ENCODE peak calls at places on chromosomes 12 and 14, in seven cellular contexts. One of them, this sample, is unnamed.

GRCh38 chr12:28497889-28498411 is 307.7 kb downstream of the CCDC91 start:
- DNase-seq in Karpas-422: peak
- DNase-seq in AG04450: no peak
- DNase-seq in fibroblast of mammary gland: peak
- DNase-seq in fibroblast of the aortic adventitia: peak
- DNase-seq in neural progenitor cell: no peak
- DNase-seq in HCT116: peak
- DNase-seq in this sample: no peak

GRCh38 chr12:110591508-110592051 is 8.5 kb upstream of the PPTC7 start:
- DNase-seq in Karpas-422: no peak
- DNase-seq in AG04450: no peak
- DNase-seq in fibroblast of mammary gland: no peak
- DNase-seq in fibroblast of the aortic adventitia: no peak
- DNase-seq in neural progenitor cell: no peak
- DNase-seq in HCT116: no peak
- DNase-seq in this sample: no peak

GRCh38 chr14:22555573-22556011 is 33.4 kb downstream of the DAD1 start:
- DNase-seq in Karpas-422: peak
- DNase-seq in AG04450: no peak
- DNase-seq in fibroblast of mammary gland: peak
- DNase-seq in fibroblast of the aortic adventitia: no peak
- DNase-seq in neural progenitor cell: no peak
- DNase-seq in HCT116: no peak
- DNase-seq in this sample: no peak

GRCh38 chr12:67590122-67590795 is 58.3 kb upstream of the DYRK2 start:
- DNase-seq in Karpas-422: no peak
- DNase-seq in AG04450: no peak
- DNase-seq in fibroblast of mammary gland: no peak
- DNase-seq in fibroblast of the aortic adventitia: no peak
- DNase-seq in neural progenitor cell: no peak
- DNase-seq in HCT116: no peak
- DNase-seq in this sample: no peak

GRCh38 chr14:38143651-38144505 is 63.8 kb upstream of the SSTR1 start:
- DNase-seq in Karpas-422: no peak
- DNase-seq in AG04450: peak
- DNase-seq in fibroblast of mammary gland: peak
- DNase-seq in fibroblast of the aortic adventitia: peak
- DNase-seq in neural progenitor cell: no peak
- DNase-seq in HCT116: no peak
- DNase-seq in this sample: peak

GRCh38 chr14:68894123-68894522 is 85.0 kb downstream of the ACTN1 start:
- DNase-seq in Karpas-422: no peak
- DNase-seq in AG04450: no peak
- DNase-seq in fibroblast of mammary gland: peak
- DNase-seq in fibroblast of the aortic adventitia: peak
- DNase-seq in neural progenitor cell: no peak
- DNase-seq in HCT116: no peak
- DNase-seq in this sample: no peak

GRCh38 chr12:131340616-131341210 is 370.2 kb upstream of the SFSWAP start:
- DNase-seq in Karpas-422: no peak
- DNase-seq in AG04450: no peak
- DNase-seq in fibroblast of mammary gland: no peak
- DNase-seq in fibroblast of the aortic adventitia: no peak
- DNase-seq in neural progenitor cell: peak
- DNase-seq in HCT116: no peak
- DNase-seq in this sample: no peak

GRCh38 chr14:101084436-101084826 is 180.9 kb upstream of the RTL1 start:
- DNase-seq in Karpas-422: no peak
- DNase-seq in AG04450: no peak
- DNase-seq in fibroblast of mammary gland: no peak
- DNase-seq in fibroblast of the aortic adventitia: no peak
- DNase-seq in neural progenitor cell: no peak
- DNase-seq in HCT116: no peak
- DNase-seq in this sample: no peak

GRCh38 chr12:6323340-6323994 is 13.0 kb downstream of the PLEKHG6 start:
- DNase-seq in Karpas-422: peak
- DNase-seq in AG04450: peak
- DNase-seq in fibroblast of mammary gland: peak
- DNase-seq in fibroblast of the aortic adventitia: peak
- DNase-seq in neural progenitor cell: peak
- DNase-seq in HCT116: peak
- DNase-seq in this sample: peak

GRCh38 chr12:16526693-16527092 is 79.3 kb downstream of the LMO3 start:
- DNase-seq in Karpas-422: no peak
- DNase-seq in AG04450: peak
- DNase-seq in fibroblast of mammary gland: peak
- DNase-seq in fibroblast of the aortic adventitia: peak
- DNase-seq in neural progenitor cell: no peak
- DNase-seq in HCT116: peak
- DNase-seq in this sample: no peak

GRCh38 chr12:82019533-82019932 is 260.4 kb upstream of the PPFIA2 start:
- DNase-seq in Karpas-422: no peak
- DNase-seq in AG04450: no peak
- DNase-seq in fibroblast of mammary gland: peak
- DNase-seq in fibroblast of the aortic adventitia: peak
- DNase-seq in neural progenitor cell: peak
- DNase-seq in HCT116: no peak
- DNase-seq in this sample: no peak

GRCh38 chr12:79006306-79006705 is 141.7 kb downstream of the SYT1 start:
- DNase-seq in Karpas-422: peak
- DNase-seq in AG04450: no peak
- DNase-seq in fibroblast of mammary gland: peak
- DNase-seq in fibroblast of the aortic adventitia: peak
- DNase-seq in neural progenitor cell: no peak
- DNase-seq in HCT116: peak
- DNase-seq in this sample: no peak

GRCh38 chr14:37663498-37663897 is 68.1 kb downstream of the TTC6 start:
- DNase-seq in Karpas-422: no peak
- DNase-seq in AG04450: no peak
- DNase-seq in fibroblast of mammary gland: no peak
- DNase-seq in fibroblast of the aortic adventitia: no peak
- DNase-seq in neural progenitor cell: no peak
- DNase-seq in HCT116: no peak
- DNase-seq in this sample: no peak

GRCh38 chr12:128909653-128910052 is 56.4 kb downstream of the GLT1D1 start:
- DNase-seq in Karpas-422: no peak
- DNase-seq in AG04450: no peak
- DNase-seq in fibroblast of mammary gland: no peak
- DNase-seq in fibroblast of the aortic adventitia: no peak
- DNase-seq in neural progenitor cell: no peak
- DNase-seq in HCT116: no peak
- DNase-seq in this sample: no peak

DNA sequence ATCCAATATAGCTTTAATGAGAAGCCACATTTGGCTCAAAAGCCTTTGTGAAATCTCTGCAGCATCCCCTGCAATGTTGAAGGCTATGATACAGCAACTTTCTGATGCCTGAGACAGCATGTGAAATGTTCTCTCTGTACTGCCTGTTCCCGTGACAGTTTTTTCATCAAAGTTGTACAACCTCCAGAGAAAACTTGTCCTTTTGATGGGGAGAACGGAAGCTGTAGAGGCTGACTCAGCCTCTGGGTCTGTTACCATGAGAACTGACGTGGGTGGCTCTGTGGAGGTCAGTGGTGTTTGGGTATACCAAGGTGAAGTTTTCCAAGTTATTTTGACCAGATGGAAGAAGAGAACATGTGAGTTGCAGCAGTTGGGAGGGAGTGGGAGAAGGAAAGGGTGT is 17.0 kb downstream of the SLC4A8 start:
- DNase-seq in Karpas-422: no peak
- DNase-seq in AG04450: peak
- DNase-seq in fibroblast of mammary gland: peak
- DNase-seq in fibroblast of the aortic adventitia: peak
- DNase-seq in neural progenitor cell: no peak
- DNase-seq in HCT116: no peak
- DNase-seq in this sample: no peak
- H3K4me3 ChIP-seq in Karpas-422: no peak
- H3K4me3 ChIP-seq in AG04450: no peak
- H3K4me3 ChIP-seq in fibroblast of mammary gland: no peak
- H3K4me3 ChIP-seq in fibroblast of the aortic adventitia: no peak
- H3K4me3 ChIP-seq in neural progenitor cell: no peak
- H3K4me3 ChIP-seq in HCT116: no peak
- H3K4me3 ChIP-seq in this sample: no peak

GRCh38 chr12:27276275-27276674 is 32.2 kb downstream of the STK38L start:
- DNase-seq in Karpas-422: no peak
- DNase-seq in AG04450: no peak
- DNase-seq in fibroblast of mammary gland: no peak
- DNase-seq in fibroblast of the aortic adventitia: no peak
- DNase-seq in neural progenitor cell: peak
- DNase-seq in HCT116: no peak
- DNase-seq in this sample: peak
- H3K4me3 ChIP-seq in Karpas-422: no peak
- H3K4me3 ChIP-seq in AG04450: no peak
- H3K4me3 ChIP-seq in fibroblast of mammary gland: no peak
- H3K4me3 ChIP-seq in fibroblast of the aortic adventitia: no peak
- H3K4me3 ChIP-seq in neural progenitor cell: no peak
- H3K4me3 ChIP-seq in HCT116: no peak
- H3K4me3 ChIP-seq in this sample: no peak

DNA sequence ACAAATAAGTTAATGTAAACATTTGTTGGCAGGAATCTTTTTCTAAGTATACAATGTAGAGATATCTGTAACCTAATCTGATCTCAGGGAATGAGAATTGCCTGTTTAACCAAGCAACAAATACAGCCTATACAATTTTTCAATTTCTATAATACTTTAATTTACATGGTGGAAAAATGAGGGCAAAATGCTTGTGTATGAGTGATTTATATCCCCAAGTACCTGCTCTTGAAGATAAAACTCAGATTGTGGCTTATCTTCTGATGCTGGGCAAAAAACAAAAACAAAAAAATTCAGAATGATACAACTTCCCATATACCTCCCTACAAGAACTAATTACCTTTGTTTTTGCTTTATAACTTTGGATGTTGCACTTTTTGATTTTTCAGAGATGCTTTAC is 2.2 kb downstream of the CNOT2 start:
- DNase-seq in Karpas-422: no peak
- DNase-seq in AG04450: no peak
- DNase-seq in fibroblast of mammary gland: no peak
- DNase-seq in fibroblast of the aortic adventitia: no peak
- DNase-seq in neural progenitor cell: no peak
- DNase-seq in HCT116: no peak
- DNase-seq in this sample: no peak
- H3K4me3 ChIP-seq in Karpas-422: peak
- H3K4me3 ChIP-seq in AG04450: no peak
- H3K4me3 ChIP-seq in fibroblast of mammary gland: no peak
- H3K4me3 ChIP-seq in fibroblast of the aortic adventitia: no peak
- H3K4me3 ChIP-seq in neural progenitor cell: peak
- H3K4me3 ChIP-seq in HCT116: no peak
- H3K4me3 ChIP-seq in this sample: no peak

DNA sequence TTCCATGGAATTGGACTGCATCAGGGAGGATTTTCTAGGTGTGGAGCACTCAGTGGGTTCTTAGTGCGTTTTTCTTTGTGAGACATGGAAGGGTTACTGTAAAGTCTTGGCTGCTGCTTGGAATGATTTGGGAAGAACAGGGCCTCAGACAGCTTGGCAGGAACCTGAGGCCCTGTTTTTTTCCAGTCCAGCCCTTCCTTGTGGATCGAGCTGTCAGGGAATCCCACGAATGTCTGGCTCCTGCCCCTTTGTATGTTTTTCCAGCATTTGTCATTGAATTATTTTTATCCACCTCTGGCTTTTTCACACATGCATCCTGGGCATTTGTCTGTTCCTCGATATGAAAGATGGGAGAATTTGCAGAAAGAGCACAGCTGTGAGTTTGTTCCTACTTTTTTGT is 158.5 kb downstream of the TGFB3 start:
- DNase-seq in Karpas-422: no peak
- DNase-seq in AG04450: no peak
- DNase-seq in fibroblast of mammary gland: peak
- DNase-seq in fibroblast of the aortic adventitia: peak
- DNase-seq in neural progenitor cell: no peak
- DNase-seq in HCT116: no peak
- DNase-seq in this sample: no peak
- H3K4me3 ChIP-seq in Karpas-422: no peak
- H3K4me3 ChIP-seq in AG04450: no peak
- H3K4me3 ChIP-seq in fibroblast of mammary gland: no peak
- H3K4me3 ChIP-seq in fibroblast of the aortic adventitia: no peak
- H3K4me3 ChIP-seq in neural progenitor cell: no peak
- H3K4me3 ChIP-seq in HCT116: no peak
- H3K4me3 ChIP-seq in this sample: no peak

GRCh38 chr12:95553202-95553943 is 2.1 kb upstream of the USP44 start:
- DNase-seq in Karpas-422: no peak
- DNase-seq in AG04450: no peak
- DNase-seq in fibroblast of mammary gland: no peak
- DNase-seq in fibroblast of the aortic adventitia: no peak
- DNase-seq in neural progenitor cell: no peak
- DNase-seq in HCT116: no peak
- DNase-seq in this sample: no peak
- H3K4me3 ChIP-seq in Karpas-422: no peak
- H3K4me3 ChIP-seq in AG04450: no peak
- H3K4me3 ChIP-seq in fibroblast of mammary gland: no peak
- H3K4me3 ChIP-seq in fibroblast of the aortic adventitia: no peak
- H3K4me3 ChIP-seq in neural progenitor cell: no peak
- H3K4me3 ChIP-seq in HCT116: no peak
- H3K4me3 ChIP-seq in this sample: no peak